ENCODE peak calls at places on chromosomes 11 and 22, in four cellular contexts. H, A, K and M are unnamed samples.
A peak's percentile ranks its signal among the peaks of the same experiment; 100 is the strongest.

GRCh38 chr11:65867284-65868071 is 5.1 kb downstream of the EFEMP2 start:
- DNase-seq in H (no peak), A (no peak), K (no peak), M (no peak)

GRCh38 chr11:18632841-18633240 is 1.3 kb downstream of the SPTY2D1 start:
- DNase-seq in H (no peak), A (peak; percentile 6), K (no peak), M (no peak)

GRCh38 chr11:93192163-93192562 is 5.6 kb downstream of the SLC36A4 start:
- DNase-seq in K (no peak), H (no peak), A (no peak), M (no peak)

GRCh38 chr11:12177739-12178338 is 67.4 kb downstream of the MICAL2 start:
- DNase-seq in K (peak; percentile 64), A (peak; percentile 71), H (no peak), M (no peak)

GRCh38 chr11:86117706-86118050 is 48.8 kb upstream of the PICALM start:
- DNase-seq in A (no peak), K (no peak), H (no peak), M (no peak)

GRCh38 chr11:9232482-9232881 is 32.7 kb downstream of the DENND5A start:
- DNase-seq in A (no peak), H (no peak), K (no peak), M (no peak)

GRCh38 chr11:58963551-58964075 is 24.3 kb downstream of the GLYATL1 start:
- DNase-seq in K (no peak), A (peak; percentile 59), H (no peak), M (no peak)

GRCh38 chr11:66189031-66189745 is 79.3 kb upstream of the RAB1B start:
- DNase-seq in A (peak; percentile 13), K (no peak), H (no peak), M (no peak)

GRCh38 chr22:48576333-48577013 is 1251.2 kb downstream of the BRD1 start:
- DNase-seq in K (no peak), H (peak; percentile 47), A (no peak), M (no peak)

GRCh38 chr22:41540365-41540764 is 3.9 kb downstream of the POLR3H start:
- DNase-seq in K (no peak), H (no peak), A (no peak), M (no peak)

GRCh38 chr11:73833067-73833466 is 43.6 kb downstream of the COA4 start:
- DNase-seq in K (no peak), A (no peak), H (no peak), M (no peak)

GRCh38 chr22:42958937-42959336 is 56.0 kb downstream of the PACSIN2 start:
- DNase-seq in H (no peak), A (no peak), K (no peak), M (no peak)

GRCh38 chr11:107078375-107078774 is 60.1 kb upstream of the GUCY1A2 start:
- DNase-seq in K (no peak), A (no peak), H (no peak), M (no peak)

GRCh38 chr22:23144926-23145906 is at the start of gene RAB36:
- DNase-seq in A (peak; percentile 98), K (peak; percentile 99), H (peak; percentile 100), M (peak; percentile 100)

GRCh38 chr11:1299621-1300020 is 9.8 kb downstream of the TOLLIP start:
- DNase-seq in A (no peak), H (peak; percentile 47), K (no peak), M (peak; percentile 18)

GRCh38 chr11:109853156-109853776 is 239.9 kb upstream of the ZC3H12C start:
- DNase-seq in H (no peak), K (no peak), A (peak; percentile 87), M (no peak)

GRCh38 chr11:110317516-110317932 is 21.1 kb upstream of the RDX start:
- DNase-seq in A (peak; percentile 49), K (no peak), H (no peak), M (no peak)

GRCh38 chr22:29798801-29799200 is 31.6 kb downstream of the UQCR10 start:
- DNase-seq in K (no peak), A (no peak), H (no peak), M (no peak)

GRCh38 chr11:128463386-128463829 is 124.0 kb downstream of the ETS1 start:
- DNase-seq in K (no peak), A (peak; percentile 99), H (no peak), M (no peak)

GRCh38 chr11:3710485-3711259 is 39.5 kb upstream of the CHRNA10 start:
- DNase-seq in H (no peak), A (peak; percentile 24), K (no peak), M (no peak)

GRCh38 chr22:30435674-30436126 is 10.1 kb downstream of the MTFP1 start:
- DNase-seq in H (no peak), K (no peak), A (no peak), M (peak; percentile 35)

GRCh38 chr11:100340416-100341323 is 346.4 kb upstream of the ARHGAP42 start:
- DNase-seq in H (no peak), A (no peak), K (no peak), M (no peak)

GRCh38 chr11:60169264-60169915 is 13.5 kb downstream of the MS4A6A start:
- DNase-seq in H (no peak), A (no peak), K (no peak), M (no peak)

GRCh38 chr11:93189462-93189861 is 8.3 kb downstream of the SLC36A4 start:
- DNase-seq in A (no peak), H (no peak), K (no peak), M (no peak)

GRCh38 chr11:72834905-72835304 is 20.7 kb downstream of the ATG16L2 start:
- DNase-seq in K (no peak), H (no peak), A (no peak), M (no peak)

GRCh38 chr11:64605656-64606585 is 14.9 kb downstream of the SLC22A12 start:
- DNase-seq in H (no peak), K (no peak), A (no peak), M (no peak)

GRCh38 chr22:17820879-17821439 is 46.7 kb upstream of the BID start:
- DNase-seq in A (no peak), K (no peak), H (no peak), M (no peak)

GRCh38 chr11:29481721-29482120 is 535.1 kb downstream of the KCNA4 start:
- DNase-seq in H (no peak), A (no peak), K (no peak), M (no peak)

GRCh38 chr11:29484548-29484947 is 532.3 kb downstream of the KCNA4 start:
- DNase-seq in K (no peak), A (no peak), H (no peak), M (no peak)

GRCh38 chr11:29486301-29486700 is 530.5 kb downstream of the KCNA4 start:
- DNase-seq in A (no peak), H (no peak), K (no peak), M (no peak)

GRCh38 chr11:29482510-29482909 is 534.3 kb downstream of the KCNA4 start:
- DNase-seq in K (no peak), A (no peak), H (no peak), M (no peak)

GRCh38 chr11:29485641-29486040 is 531.2 kb downstream of the KCNA4 start:
- DNase-seq in H (no peak), K (no peak), A (peak; percentile 1), M (no peak)
- H3K4me3 ChIP-seq in H (no peak overlapping the region), K (no peak overlapping the region), A (no peak overlapping the region), M (no peak overlapping the region)

GRCh38 chr11:132563050-132563449 is 969.3 kb downstream of the OPCML start:
- DNase-seq in K (no peak), H (no peak), A (no peak), M (no peak)
- H3K36me3 ChIP-seq in K (no peaks in the 10 kb centered on the region), H (no peaks in the 10 kb centered on the region), A (no peaks in the 10 kb centered on the region), M (no peaks in the 10 kb centered on the region)

DNA sequence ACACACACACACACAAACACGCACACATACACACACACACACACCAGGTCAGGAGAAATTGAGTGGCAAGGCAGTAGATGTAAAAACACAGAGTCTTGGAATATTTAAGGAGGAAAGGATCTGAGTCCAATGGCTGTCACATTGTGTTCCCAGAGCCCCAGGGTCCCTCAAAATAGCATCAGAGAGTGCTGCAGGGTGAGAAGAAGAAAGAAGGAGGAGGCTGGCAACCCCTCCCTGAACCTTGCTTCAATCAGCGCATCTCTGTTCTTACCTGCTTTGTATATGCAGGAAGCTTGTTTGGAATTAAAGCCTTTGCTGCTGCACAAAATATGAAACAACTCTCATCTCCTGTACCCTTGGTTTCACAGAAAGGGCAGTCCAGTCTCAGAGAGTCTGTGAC is 406.5 kb downstream of the MIAT start:
- DNase-seq in K (no peak), H (no peak), A (no peak), M (no peak)
- H3K4me3 ChIP-seq in K (no peak overlapping the region), H (no peak overlapping the region), A (no peak overlapping the region), M (no peak overlapping the region)

GRCh38 chr11:68024508-68024907 is 6.0 kb upstream of the NDUFS8 start:
- DNase-seq in K (no peak), A (no peak), H (no peak), M (no peak)
- H3K36me3 ChIP-seq in K (peaks cover 38% of the 10 kb centered on the region), A (peaks cover 26% of the 10 kb centered on the region), H (no peaks in the 10 kb centered on the region), M (no peaks in the 10 kb centered on the region)

DNA sequence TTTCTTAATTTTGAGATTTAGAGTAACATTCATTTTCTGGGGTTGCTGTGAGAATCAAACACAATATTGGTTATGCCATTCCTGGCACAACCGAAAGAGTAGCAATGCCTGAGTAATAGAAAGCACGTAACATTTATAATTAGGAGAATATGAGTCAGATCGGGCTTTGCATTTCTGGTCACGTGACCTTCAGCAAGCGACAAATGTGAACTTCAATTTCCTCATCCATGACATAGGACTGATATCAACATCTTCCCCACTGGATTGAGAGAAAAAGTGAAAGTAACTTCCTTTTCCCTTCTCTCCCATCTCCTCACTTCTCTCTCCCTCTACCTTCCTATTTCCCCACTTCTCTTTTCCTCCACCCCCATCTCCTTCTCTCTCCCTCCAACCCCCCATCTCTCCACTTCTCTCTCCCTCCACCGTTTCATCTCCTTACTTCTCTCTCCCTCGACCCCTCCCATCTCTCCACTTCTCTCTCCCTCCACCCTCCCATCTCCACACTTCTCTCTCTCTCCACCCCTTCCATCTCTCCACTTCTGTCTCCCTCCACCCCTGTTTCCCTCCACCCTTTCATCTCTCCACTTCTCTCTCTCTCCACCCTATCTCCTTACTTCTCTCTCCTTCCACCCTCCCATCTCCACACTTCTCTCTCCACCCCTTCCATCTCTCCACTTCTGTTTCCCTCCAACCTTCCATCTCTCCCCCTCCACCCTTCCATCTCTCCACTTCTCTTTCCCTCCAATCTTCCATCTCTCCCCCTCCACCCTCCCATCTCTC is 33.5 kb upstream of the CAT start:
- DNase-seq in A (no peak), H (no peak), K (no peak), M (no peak)
- H3K4me3 ChIP-seq in A (no peak overlapping the region), H (no peak overlapping the region), K (peak overlapping the region; percentile 3), M (no peak overlapping the region)

GRCh38 chr22:38952382-38952993 is 4.9 kb upstream of the APOBEC3A start:
- DNase-seq in H (no peak), K (no peak), A (no peak), M (no peak)
- H3K36me3 ChIP-seq in H (no peaks in the 10 kb centered on the region), K (no peaks in the 10 kb centered on the region), A (no peaks in the 10 kb centered on the region), M (no peaks in the 10 kb centered on the region)

DNA sequence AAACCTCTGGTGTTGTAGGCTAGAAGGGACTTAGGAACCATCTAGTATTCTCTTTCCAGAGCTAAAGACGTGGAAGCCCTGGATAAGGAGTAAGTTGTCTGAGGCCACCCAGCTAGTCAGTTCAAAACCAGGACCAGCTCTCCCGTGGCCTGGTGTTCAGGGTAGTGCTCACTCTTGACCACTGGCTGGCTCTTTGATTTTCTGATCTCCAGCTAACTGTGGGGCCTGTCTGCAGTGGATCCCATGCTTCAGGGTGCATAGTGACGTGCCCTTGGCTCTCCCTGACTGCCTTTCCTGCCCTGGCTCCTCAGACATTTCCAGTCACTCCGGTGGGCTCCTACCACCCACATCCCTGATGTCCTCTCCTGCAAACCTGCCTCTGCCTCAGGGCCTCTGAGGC is 1.3 kb downstream of the CLMP start:
- DNase-seq in K (no peak), A (no peak), H (no peak), M (no peak)
- H3K4me3 ChIP-seq in K (peak overlapping the region; percentile 43), A (peak overlapping the region; percentile 73), H (peak overlapping the region; percentile 65), M (no peak overlapping the region)

GRCh38 chr11:33582636-33583325 is 117.8 kb downstream of the C11orf91 start:
- DNase-seq in A (peak; percentile 17), K (no peak), H (no peak), M (no peak)
- H3K36me3 ChIP-seq in A (no peaks in the 10 kb centered on the region), K (no peaks in the 10 kb centered on the region), H (no peaks in the 10 kb centered on the region), M (no peaks in the 10 kb centered on the region)